ENCODE peak calls at places on chromosomes 7 and 10, in ten cellular contexts. W is thyroid gland; U is psoas muscle; P is cardiac muscle cell; B is CD8-positive, alpha-beta memory T cell; H is CD8-positive, alpha-beta T cell; X is astrocyte of the cerebellum; K is sigmoid colon; J is trophoblast cell; D is dorsolateral prefrontal cortex. N is an unnamed sample.

GRCh38 chr10:30456262-30456661 is 22.3 kb downstream of the MAP3K8 start:
- DNase-seq in B (peak; percentile 21), W (peak; percentile 2), D (no peak), P (no peak), J (no peak), H (no peak), X (no peak), U (no peak), K (no peak), N (no peak)

GRCh38 chr7:155527664-155528063 is 18.7 kb downstream of the CNPY1 start:
- DNase-seq in D (no peak), U (no peak), X (no peak), B (no peak), H (no peak), J (no peak), W (no peak), K (no peak), P (no peak), N (no peak)

GRCh38 chr10:33048223-33048622 is 90.2 kb upstream of the ITGB1 start:
- DNase-seq in B (no peak), P (no peak), J (no peak), D (no peak), H (no peak), K (no peak), X (no peak), W (no peak), U (no peak), N (no peak)

GRCh38 chr10:100749309-100750217 is 4.2 kb downstream of the PAX2 start:
- DNase-seq in U (no peak), J (peak; percentile 16), H (no peak), B (no peak), K (peak; percentile 56), D (no peak), W (no peak), X (no peak), P (no peak), N (no peak)

GRCh38 chr10:119431034-119431767 is 111.3 kb downstream of the RGS10 start:
- DNase-seq in J (no peak), K (no peak), D (no peak), W (no peak), B (no peak), X (no peak), P (no peak), H (no peak), U (peak; percentile 35), N (no peak)

GRCh38 chr10:62092301-62092990 is 176.2 kb downstream of the RTKN2 start:
- DNase-seq in P (no peak), B (no peak), H (no peak), W (no peak), U (no peak), X (no peak), K (no peak), J (no peak), D (no peak), N (no peak)

GRCh38 chr10:49518982-49519578 is 19.8 kb downstream of the ERCC6 start:
- DNase-seq in W (peak; percentile 6), J (peak; percentile 77), H (no peak), U (no peak), P (peak; percentile 55), B (no peak), X (peak; percentile 34), D (no peak), K (no peak), N (peak; percentile 6)

GRCh38 chr10:22553452-22553995 is 160.9 kb downstream of the PIP4K2A start:
- DNase-seq in X (no peak), H (no peak), U (no peak), B (no peak), K (no peak), D (no peak), P (no peak), W (no peak), J (no peak), N (no peak)

GRCh38 chr10:26440091-26440445 is 1.9 kb downstream of the APBB1IP start:
- DNase-seq in J (no peak), U (no peak), K (no peak), W (no peak), H (no peak), X (no peak), P (no peak), B (no peak), D (no peak), N (no peak)

GRCh38 chr10:26441491-26442214 is 3.5 kb downstream of the APBB1IP start:
- DNase-seq in U (no peak), B (no peak), H (no peak), X (no peak), P (no peak), K (no peak), J (peak; percentile 56), D (no peak), W (no peak), N (no peak)

GRCh38 chr10:26438534-26439269 is 561 bp downstream of the APBB1IP start:
- DNase-seq in P (peak; percentile 1), D (no peak), J (peak; percentile 80), U (peak; percentile 67), W (peak; percentile 2), H (peak; percentile 59), B (peak; percentile 48), K (peak; percentile 63), X (no peak), N (no peak)

GRCh38 chr10:26437637-26438461 is at the start of gene APBB1IP:
- DNase-seq in U (peak; percentile 88), H (peak; percentile 32), J (peak; percentile 95), X (no peak), K (peak; percentile 88), D (peak; percentile 59), B (peak; percentile 30), W (peak; percentile 23), P (no peak), N (no peak)

DNA sequence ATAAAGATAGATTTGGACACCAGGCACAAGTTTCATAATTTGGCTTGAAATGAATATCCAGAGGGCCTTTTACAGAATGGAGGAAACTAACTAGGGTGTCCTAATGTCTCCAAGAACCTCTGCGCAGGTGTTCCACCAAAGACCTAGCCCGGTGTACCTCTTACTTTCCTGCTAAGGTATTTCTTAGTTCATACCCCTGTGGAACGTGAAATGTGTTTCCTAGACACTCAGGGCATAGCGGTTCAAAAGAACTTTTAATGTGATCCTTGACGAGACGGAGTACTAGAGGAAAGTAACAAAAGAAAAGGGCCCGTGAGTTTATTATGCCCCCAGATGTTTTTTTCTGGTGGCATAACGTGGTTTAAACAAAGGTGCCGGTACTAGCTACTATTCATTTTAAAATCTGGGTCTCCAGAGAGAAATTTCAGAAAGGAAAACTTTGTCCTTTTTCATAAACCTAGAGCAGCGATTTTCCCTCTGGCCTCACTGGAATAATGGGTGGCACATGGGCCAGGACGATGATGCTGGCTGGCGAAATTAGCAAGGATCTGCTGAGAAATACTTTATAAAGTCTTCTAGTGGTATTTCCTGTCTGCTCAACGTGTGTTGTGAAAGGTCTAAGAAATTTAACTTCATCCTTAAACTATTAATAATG is 1.4 kb downstream of the APBB1IP start:
- DNase-seq in J (peak; percentile 34), K (no peak), X (no peak), H (no peak), W (no peak), D (no peak), P (no peak), B (no peak), U (no peak), N (no peak)
- H3K4me3 ChIP-seq in J (no peak overlapping the region), K (peak overlapping the region; percentile 41), X (no peak overlapping the region), H (peak overlapping the region; percentile 94), W (no peak overlapping the region), D (peak overlapping the region; percentile 41), P (no peak overlapping the region), B (peak overlapping the region; percentile 84), U (peak overlapping the region; percentile 56), N (no peak overlapping the region)

DNA sequence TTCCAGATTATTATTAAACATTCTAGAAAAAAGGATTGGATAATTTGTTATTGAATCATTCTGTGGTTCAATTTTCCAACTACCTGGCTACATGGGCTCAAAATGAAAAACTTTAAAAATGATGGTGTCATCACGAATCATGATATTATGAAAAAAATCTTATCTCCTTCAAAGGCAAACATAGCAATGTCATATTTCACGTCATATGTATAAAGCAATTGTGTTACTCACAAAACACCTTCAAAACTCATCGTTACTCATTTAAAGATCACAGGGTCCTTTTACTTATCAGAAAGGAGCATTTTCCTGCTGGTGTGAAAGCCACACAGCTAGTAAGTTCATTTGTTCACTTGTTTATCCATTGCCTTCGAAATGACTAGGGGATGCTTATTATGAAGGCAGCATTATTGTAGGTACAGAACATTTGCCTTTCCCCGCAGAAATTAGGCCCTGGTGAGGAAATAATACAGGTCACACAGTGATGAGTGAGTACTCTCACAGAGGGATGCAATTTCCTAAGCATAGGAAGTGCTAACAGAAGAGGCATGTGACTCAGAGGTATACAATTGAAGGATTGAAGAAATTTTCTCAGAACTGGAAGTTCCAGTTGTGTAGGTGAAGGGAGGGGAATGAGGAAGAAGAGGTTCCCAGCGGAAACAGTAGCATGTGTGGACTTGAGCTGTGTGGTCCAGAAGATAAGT is 478.7 kb downstream of the INHBA start:
- DNase-seq in J (peak; percentile 97), P (no peak), H (no peak), U (no peak), K (no peak), D (no peak), X (no peak), B (no peak), W (no peak), N (peak; percentile 48)
- H3K4me3 ChIP-seq in J (no peak overlapping the region), P (no peak overlapping the region), H (no peak overlapping the region), U (no peak overlapping the region), K (no peak overlapping the region), D (no peak overlapping the region), X (no peak overlapping the region), B (no peak overlapping the region), W (no peak overlapping the region), N (no peak overlapping the region)

GRCh38 chr7:44845476-44845875 is 2.4 kb downstream of the H2AZ2 start:
- DNase-seq in U (no peak), W (no peak), H (no peak), D (no peak), J (no peak), X (no peak), K (no peak), B (no peak), P (no peak), N (no peak)
- H3K4me3 ChIP-seq in U (peak overlapping the region; percentile 8), W (no peak overlapping the region), H (no peak overlapping the region), D (no peak overlapping the region), J (no peak overlapping the region), X (no peak overlapping the region), K (no peak overlapping the region), B (no peak overlapping the region), P (no peak overlapping the region), N (no peak overlapping the region)

GRCh38 chr7:15604166-15604565 is 42.4 kb upstream of the AGMO start:
- DNase-seq in J (no peak), P (no peak), W (no peak), D (no peak), B (no peak), U (no peak), K (no peak), X (no peak), H (no peak), N (no peak)

GRCh38 chr7:15602236-15602635 is 40.4 kb upstream of the AGMO start:
- DNase-seq in W (no peak), B (no peak), K (no peak), H (no peak), D (no peak), X (no peak), U (no peak), J (peak; percentile 35), P (peak; percentile 23), N (no peak)

GRCh38 chr7:15594461-15594860 is 32.6 kb upstream of the AGMO start:
- DNase-seq in B (no peak), D (no peak), W (no peak), K (no peak), P (no peak), J (peak; percentile 9), H (no peak), X (no peak), U (no peak), N (no peak)

GRCh38 chr7:15603124-15603523 is 41.3 kb upstream of the AGMO start:
- DNase-seq in K (no peak), U (no peak), B (no peak), D (no peak), H (no peak), J (no peak), P (no peak), W (no peak), X (no peak), N (no peak)

DNA sequence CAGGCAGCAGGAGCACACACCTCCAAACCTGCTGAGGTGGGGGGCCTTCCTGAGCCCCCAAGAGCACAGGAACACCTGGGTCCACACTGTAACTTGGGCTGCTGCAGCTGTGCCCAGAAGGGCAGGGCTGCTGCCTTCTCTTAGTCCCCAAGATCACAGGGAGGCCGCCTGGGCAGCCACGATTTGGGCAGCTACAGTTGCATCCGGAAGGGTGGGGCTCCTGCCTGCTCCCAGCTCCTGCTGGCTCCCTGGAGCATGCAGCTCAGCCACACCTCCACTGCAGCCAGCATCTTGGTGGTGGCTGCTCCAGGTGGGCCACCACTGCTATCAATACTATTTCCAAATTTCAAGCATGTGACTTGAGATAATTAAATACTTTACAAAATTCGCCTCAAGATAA is 38.5 kb upstream of the AGMO start:
- DNase-seq in J (no peak), B (no peak), X (no peak), P (no peak), U (no peak), H (no peak), K (no peak), W (no peak), D (no peak), N (no peak)
- H3K4me3 ChIP-seq in J (no peak overlapping the region), B (no peak overlapping the region), X (no peak overlapping the region), P (no peak overlapping the region), U (no peak overlapping the region), H (no peak overlapping the region), K (no peak overlapping the region), W (no peak overlapping the region), D (no peak overlapping the region), N (no peak overlapping the region)